ENCODE peak calls at places on chromosomes 13 and 19, in seven cellular contexts. One of them, this sample, is unnamed.

GRCh38 chr13:37097008-37097579 is 8.4 kb downstream of the CSNK1A1L start:
- DNase-seq in GM10248: no peak
- DNase-seq in colonic mucosa: no peak
- DNase-seq in H9: no peak
- DNase-seq in astrocyte of the spinal cord: peak; percentile 24
- DNase-seq in bronchial epithelial cell: no peak
- DNase-seq in PC-3: no peak
- DNase-seq in this sample: no peak

GRCh38 chr13:113351514-113352026 is 12.4 kb downstream of the GRTP1 start:
- DNase-seq in GM10248: no peak
- DNase-seq in colonic mucosa: no peak
- DNase-seq in H9: peak; percentile 27
- DNase-seq in astrocyte of the spinal cord: no peak
- DNase-seq in bronchial epithelial cell: no peak
- DNase-seq in PC-3: no peak
- DNase-seq in this sample: no peak

GRCh38 chr13:24097064-24097463 is 63.5 kb upstream of the SPATA13 start:
- DNase-seq in GM10248: no peak
- DNase-seq in colonic mucosa: no peak
- DNase-seq in H9: no peak
- DNase-seq in astrocyte of the spinal cord: peak; percentile 41
- DNase-seq in bronchial epithelial cell: peak; percentile 30
- DNase-seq in PC-3: peak; percentile 19
- DNase-seq in this sample: no peak

GRCh38 chr13:41960195-41960699 is 662 bp downstream of the VWA8 start:
- DNase-seq in GM10248: no peak
- DNase-seq in colonic mucosa: no peak
- DNase-seq in H9: no peak
- DNase-seq in astrocyte of the spinal cord: peak; percentile 32
- DNase-seq in bronchial epithelial cell: peak; percentile 48
- DNase-seq in PC-3: peak; percentile 9
- DNase-seq in this sample: no peak

GRCh38 chr13:99371956-99372355 is 64.8 kb upstream of the GPR183 start:
- DNase-seq in GM10248: no peak
- DNase-seq in colonic mucosa: no peak
- DNase-seq in H9: no peak
- DNase-seq in astrocyte of the spinal cord: no peak
- DNase-seq in bronchial epithelial cell: no peak
- DNase-seq in PC-3: no peak
- DNase-seq in this sample: no peak

GRCh38 chr13:40484981-40485380 is 181.5 kb downstream of the FOXO1 start:
- DNase-seq in GM10248: no peak
- DNase-seq in colonic mucosa: no peak
- DNase-seq in H9: no peak
- DNase-seq in astrocyte of the spinal cord: no peak
- DNase-seq in bronchial epithelial cell: no peak
- DNase-seq in PC-3: no peak
- DNase-seq in this sample: no peak

GRCh38 chr19:4453232-4454179 is 4.1 kb downstream of the UBXN6 start:
- DNase-seq in GM10248: no peak
- DNase-seq in colonic mucosa: no peak
- DNase-seq in H9: no peak
- DNase-seq in astrocyte of the spinal cord: no peak
- DNase-seq in bronchial epithelial cell: no peak
- DNase-seq in PC-3: no peak
- DNase-seq in this sample: no peak

GRCh38 chr13:36074659-36075058 is 56.5 kb downstream of the DCLK1 start:
- DNase-seq in GM10248: no peak
- DNase-seq in colonic mucosa: no peak
- DNase-seq in H9: no peak
- DNase-seq in astrocyte of the spinal cord: peak; percentile 29
- DNase-seq in bronchial epithelial cell: no peak
- DNase-seq in PC-3: no peak
- DNase-seq in this sample: no peak

GRCh38 chr13:54226866-54227265 is 1198.3 kb downstream of the OLFM4 start:
- DNase-seq in GM10248: no peak
- DNase-seq in colonic mucosa: no peak
- DNase-seq in H9: no peak
- DNase-seq in astrocyte of the spinal cord: no peak
- DNase-seq in bronchial epithelial cell: no peak
- DNase-seq in PC-3: no peak
- DNase-seq in this sample: no peak

GRCh38 chr13:100484708-100485107 is 103.9 kb downstream of the GGACT start:
- DNase-seq in GM10248: no peak
- DNase-seq in colonic mucosa: peak; percentile 69
- DNase-seq in H9: no peak
- DNase-seq in astrocyte of the spinal cord: no peak
- DNase-seq in bronchial epithelial cell: no peak
- DNase-seq in PC-3: no peak
- DNase-seq in this sample: no peak

GRCh38 chr13:37878496-37878895 is 8.9 kb upstream of the TRPC4 start:
- DNase-seq in GM10248: no peak
- DNase-seq in colonic mucosa: no peak
- DNase-seq in H9: no peak
- DNase-seq in astrocyte of the spinal cord: no peak
- DNase-seq in bronchial epithelial cell: no peak
- DNase-seq in PC-3: no peak
- DNase-seq in this sample: no peak

GRCh38 chr19:58554494-58555368 is at the start of gene CHMP2A:
- DNase-seq in GM10248: peak; percentile 94
- DNase-seq in colonic mucosa: peak; percentile 99
- DNase-seq in H9: peak; percentile 99
- DNase-seq in astrocyte of the spinal cord: peak; percentile 98
- DNase-seq in bronchial epithelial cell: peak; percentile 81
- DNase-seq in PC-3: peak; percentile 98
- DNase-seq in this sample: peak; percentile 99

GRCh38 chr19:12793290-12794195 is 2.3 kb downstream of the JUNB start:
- DNase-seq in GM10248: peak; percentile 93
- DNase-seq in colonic mucosa: peak; percentile 95
- DNase-seq in H9: peak; percentile 94
- DNase-seq in astrocyte of the spinal cord: peak; percentile 96
- DNase-seq in bronchial epithelial cell: peak; percentile 89
- DNase-seq in PC-3: peak; percentile 99
- DNase-seq in this sample: peak; percentile 97

GRCh38 chr13:90375851-90376250 is 971.6 kb upstream of the MIR17HG start:
- DNase-seq in GM10248: no peak
- DNase-seq in colonic mucosa: no peak
- DNase-seq in H9: no peak
- DNase-seq in astrocyte of the spinal cord: peak; percentile 7
- DNase-seq in bronchial epithelial cell: no peak
- DNase-seq in PC-3: peak; percentile 47
- DNase-seq in this sample: no peak

GRCh38 chr19:18440421-18440877 is 2.5 kb upstream of the ISYNA1 start:
- DNase-seq in GM10248: peak; percentile 55
- DNase-seq in colonic mucosa: no peak
- DNase-seq in H9: no peak
- DNase-seq in astrocyte of the spinal cord: no peak
- DNase-seq in bronchial epithelial cell: peak; percentile 8
- DNase-seq in PC-3: peak; percentile 41
- DNase-seq in this sample: no peak

GRCh38 chr13:114157869-114158495 is 21.1 kb upstream of the CFAP97D2 start:
- DNase-seq in GM10248: no peak
- DNase-seq in colonic mucosa: no peak
- DNase-seq in H9: no peak
- DNase-seq in astrocyte of the spinal cord: no peak
- DNase-seq in bronchial epithelial cell: no peak
- DNase-seq in PC-3: no peak
- DNase-seq in this sample: no peak

GRCh38 chr19:36244066-36244465 is 29.2 kb downstream of the ZNF146 start:
- DNase-seq in GM10248: no peak
- DNase-seq in colonic mucosa: no peak
- DNase-seq in H9: peak; percentile 56
- DNase-seq in astrocyte of the spinal cord: no peak
- DNase-seq in bronchial epithelial cell: no peak
- DNase-seq in PC-3: no peak
- DNase-seq in this sample: no peak

GRCh38 chr13:80716610-80717081 is 375.7 kb upstream of the SPRY2 start:
- DNase-seq in GM10248: no peak
- DNase-seq in colonic mucosa: no peak
- DNase-seq in H9: no peak
- DNase-seq in astrocyte of the spinal cord: peak; percentile 37
- DNase-seq in bronchial epithelial cell: peak; percentile 7
- DNase-seq in PC-3: no peak
- DNase-seq in this sample: no peak

GRCh38 chr13:25678398-25678797 is 306.6 kb downstream of the ATP8A2 start:
- DNase-seq in GM10248: no peak
- DNase-seq in colonic mucosa: no peak
- DNase-seq in H9: peak; percentile 37
- DNase-seq in astrocyte of the spinal cord: no peak
- DNase-seq in bronchial epithelial cell: no peak
- DNase-seq in PC-3: no peak
- DNase-seq in this sample: no peak

GRCh38 chr13:78660130-78660857 is 1.3 kb upstream of the OBI1 start:
- DNase-seq in GM10248: peak; percentile 23
- DNase-seq in colonic mucosa: no peak
- DNase-seq in H9: peak; percentile 46
- DNase-seq in astrocyte of the spinal cord: no peak
- DNase-seq in bronchial epithelial cell: no peak
- DNase-seq in PC-3: no peak
- DNase-seq in this sample: no peak

GRCh38 chr19:46391296-46392251 is 21.8 kb downstream of the CCDC8 start:
- DNase-seq in GM10248: no peak
- DNase-seq in colonic mucosa: no peak
- DNase-seq in H9: no peak
- DNase-seq in astrocyte of the spinal cord: no peak
- DNase-seq in bronchial epithelial cell: no peak
- DNase-seq in PC-3: no peak
- DNase-seq in this sample: no peak

GRCh38 chr13:101567841-101568240 is 115.4 kb downstream of the ITGBL1 start:
- DNase-seq in GM10248: no peak
- DNase-seq in colonic mucosa: no peak
- DNase-seq in H9: no peak
- DNase-seq in astrocyte of the spinal cord: no peak
- DNase-seq in bronchial epithelial cell: no peak
- DNase-seq in PC-3: no peak
- DNase-seq in this sample: no peak

GRCh38 chr13:98622926-98623325 is 46.0 kb upstream of the STK24 start:
- DNase-seq in GM10248: no peak
- DNase-seq in colonic mucosa: no peak
- DNase-seq in H9: no peak
- DNase-seq in astrocyte of the spinal cord: no peak
- DNase-seq in bronchial epithelial cell: no peak
- DNase-seq in PC-3: no peak
- DNase-seq in this sample: no peak

GRCh38 chr13:62387642-62388041 is 972.0 kb upstream of the PCDH20 start:
- DNase-seq in GM10248: no peak
- DNase-seq in colonic mucosa: no peak
- DNase-seq in H9: no peak
- DNase-seq in astrocyte of the spinal cord: peak; percentile 24
- DNase-seq in bronchial epithelial cell: no peak
- DNase-seq in PC-3: peak; percentile 29
- DNase-seq in this sample: peak; percentile 24

DNA sequence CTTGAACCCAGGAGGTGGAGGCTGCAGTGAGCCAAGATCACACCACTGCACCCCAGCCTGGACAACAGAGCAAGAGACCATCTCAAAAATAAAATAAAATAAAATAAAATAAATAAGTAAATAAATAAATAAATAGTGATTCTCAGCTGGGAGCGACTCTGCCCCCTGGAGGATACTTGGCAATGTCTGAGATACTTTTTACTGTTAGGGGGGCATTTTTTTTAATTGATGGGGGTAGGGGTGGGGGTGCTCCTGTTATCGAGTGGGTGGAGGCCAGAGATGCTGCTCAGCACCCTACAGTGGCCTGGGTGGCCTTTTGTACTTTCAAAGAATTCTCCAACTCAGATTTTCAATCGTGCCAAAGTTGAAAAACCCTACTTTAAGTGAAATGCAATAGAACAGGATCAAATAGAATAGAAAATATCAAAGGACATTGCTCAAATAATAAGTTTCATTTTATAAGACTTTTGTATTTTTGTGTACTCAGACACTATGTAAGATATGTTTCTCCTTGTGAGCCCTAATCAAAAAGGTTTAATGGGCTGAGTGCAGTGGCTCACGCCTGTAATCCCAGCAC is 7.1 kb upstream of the CLPP start:
- DNase-seq in GM10248: no peak
- DNase-seq in colonic mucosa: no peak
- DNase-seq in H9: no peak
- DNase-seq in astrocyte of the spinal cord: no peak
- DNase-seq in bronchial epithelial cell: no peak
- DNase-seq in PC-3: peak; percentile 36
- DNase-seq in this sample: no peak
- TF ChIP-seq CTCF in GM10248: no peak
- TF ChIP-seq CTCF in colonic mucosa: no peak
- TF ChIP-seq CTCF in H9: peak; percentile 56
- TF ChIP-seq CTCF in astrocyte of the spinal cord: peak; percentile 58
- TF ChIP-seq CTCF in bronchial epithelial cell: peak; percentile 30
- TF ChIP-seq CTCF in PC-3: peak; percentile 61
- TF ChIP-seq CTCF in this sample: peak; percentile 31

DNA sequence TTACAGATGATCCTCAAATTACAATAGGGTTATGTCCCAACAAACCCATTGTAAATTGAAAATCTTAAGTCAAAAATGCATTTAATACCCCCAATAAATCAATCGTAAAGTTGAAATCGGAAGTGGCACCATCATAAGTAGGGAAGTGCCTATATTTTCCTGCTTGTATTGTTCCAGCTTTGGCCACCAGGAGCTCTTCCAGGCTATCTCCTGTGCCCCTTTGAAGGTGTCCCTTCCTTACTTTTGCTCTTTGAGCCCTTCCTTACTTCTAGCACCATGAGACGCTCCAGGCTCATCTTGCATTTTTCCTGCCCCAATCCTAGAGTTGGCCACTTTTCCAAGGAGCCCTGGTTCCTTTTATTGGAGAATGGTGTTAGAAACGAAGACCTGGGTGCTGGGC is 163.0 kb upstream of the TSC22D1 start:
- DNase-seq in GM10248: no peak
- DNase-seq in colonic mucosa: no peak
- DNase-seq in H9: no peak
- DNase-seq in astrocyte of the spinal cord: no peak
- DNase-seq in bronchial epithelial cell: no peak
- DNase-seq in PC-3: no peak
- DNase-seq in this sample: no peak
- TF ChIP-seq CTCF in GM10248: no peak
- TF ChIP-seq CTCF in colonic mucosa: no peak
- TF ChIP-seq CTCF in H9: peak; percentile 49
- TF ChIP-seq CTCF in astrocyte of the spinal cord: no peak
- TF ChIP-seq CTCF in bronchial epithelial cell: no peak
- TF ChIP-seq CTCF in PC-3: no peak
- TF ChIP-seq CTCF in this sample: peak; percentile 20

DNA sequence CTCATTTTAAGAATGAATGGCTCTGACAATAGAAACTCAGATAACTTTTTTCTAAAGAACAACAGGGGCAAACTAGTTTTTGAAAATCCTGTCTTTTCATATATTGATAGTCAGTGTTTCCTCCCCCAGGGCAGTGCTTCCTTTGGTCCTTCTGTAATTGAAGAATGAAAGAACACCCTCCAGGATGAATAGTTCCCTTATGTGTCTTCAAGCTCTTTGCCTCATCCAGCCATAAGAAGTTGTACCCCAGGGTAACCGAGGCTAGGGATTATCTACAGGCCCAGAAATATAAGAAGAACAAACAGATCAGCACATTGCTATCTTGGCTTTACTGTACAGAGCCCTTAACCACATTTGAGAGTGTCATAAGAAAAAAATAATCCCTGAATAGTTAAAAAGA is 12.1 kb upstream of the ERICH6B start:
- DNase-seq in GM10248: no peak
- DNase-seq in colonic mucosa: no peak
- DNase-seq in H9: no peak
- DNase-seq in astrocyte of the spinal cord: no peak
- DNase-seq in bronchial epithelial cell: no peak
- DNase-seq in PC-3: no peak
- DNase-seq in this sample: no peak
- TF ChIP-seq CTCF in GM10248: no peak
- TF ChIP-seq CTCF in colonic mucosa: no peak
- TF ChIP-seq CTCF in H9: no peak
- TF ChIP-seq CTCF in astrocyte of the spinal cord: no peak
- TF ChIP-seq CTCF in bronchial epithelial cell: no peak
- TF ChIP-seq CTCF in PC-3: no peak
- TF ChIP-seq CTCF in this sample: no peak

GRCh38 chr13:32581177-32581786 is 5.0 kb upstream of the PDS5B start:
- DNase-seq in GM10248: peak; percentile 29
- DNase-seq in colonic mucosa: no peak
- DNase-seq in H9: no peak
- DNase-seq in astrocyte of the spinal cord: peak; percentile 40
- DNase-seq in bronchial epithelial cell: peak; percentile 26
- DNase-seq in PC-3: peak; percentile 44
- DNase-seq in this sample: peak; percentile 8
- TF ChIP-seq CTCF in GM10248: peak; percentile 37
- TF ChIP-seq CTCF in colonic mucosa: peak; percentile 43
- TF ChIP-seq CTCF in H9: peak; percentile 65
- TF ChIP-seq CTCF in astrocyte of the spinal cord: peak; percentile 53
- TF ChIP-seq CTCF in bronchial epithelial cell: peak; percentile 32
- TF ChIP-seq CTCF in PC-3: peak; percentile 68
- TF ChIP-seq CTCF in this sample: peak; percentile 63

This sample was measured in neural progenitor cell.